ENCODE peak calls at places on chromosomes 16 and 17, in nine cellular contexts. Y is right cardiac atrium, D is iPS DF 6.9, C is pancreas, H is tibial artery, S is heart left ventricle, T is cardiac muscle cell, W is heart right ventricle, X is psoas muscle. M is an unnamed sample.

GRCh38 chr17:32483451-32484019 is 3.3 kb upstream of the CDK5R1 start:
- DNase-seq in W (peak), Y (peak), X (peak), T (peak), H (peak), C (no peak), D (no peak), S (peak), M (peak)

GRCh38 chr16:56860226-56861020 is 4.6 kb upstream of the SLC12A3 start:
- DNase-seq in H (no peak), W (no peak), T (peak), Y (no peak), X (no peak), C (no peak), S (peak), D (no peak), M (no peak)

GRCh38 chr17:234163-235047 is 53.0 kb upstream of the DOC2B start:
- DNase-seq in W (peak), T (no peak), D (no peak), Y (peak), X (no peak), H (peak), S (peak), C (peak), M (no peak)

GRCh38 chr17:49224198-49224996 is 6.2 kb downstream of the PHOSPHO1 start:
- DNase-seq in S (peak), D (no peak), X (peak), T (no peak), H (no peak), Y (peak), C (peak), W (no peak), M (no peak)

GRCh38 chr16:69073181-69073669 is 32.2 kb upstream of the HAS3 start:
- DNase-seq in H (no peak), C (no peak), T (peak), S (no peak), D (no peak), X (no peak), W (no peak), Y (no peak), M (peak)

GRCh38 chr17:42997984-42998938 is at the start of gene RPL27:
- DNase-seq in Y (peak), H (peak), C (peak), D (peak), X (peak), W (peak), T (peak), S (peak), M (peak)

GRCh38 chr17:40021471-40021961 is 6.3 kb downstream of the CSF3 start:
- DNase-seq in T (peak), H (peak), W (no peak), D (no peak), C (no peak), S (peak), Y (no peak), X (peak), M (peak)

GRCh38 chr16:8370374-8371015 is 219.8 kb downstream of the TMEM114 start:
- DNase-seq in X (no peak), Y (no peak), H (no peak), D (no peak), T (no peak), S (no peak), W (no peak), C (no peak), M (peak)

GRCh38 chr16:900211-900610 is 70.6 kb downstream of the LMF1 start:
- DNase-seq in W (no peak), H (no peak), X (no peak), T (no peak), S (peak), Y (no peak), C (no peak), D (no peak), M (no peak)

GRCh38 chr16:13234999-13235398 is 333.6 kb downstream of the SHISA9 start:
- DNase-seq in H (no peak), T (no peak), Y (no peak), W (no peak), X (no peak), S (no peak), C (peak), D (no peak), M (no peak)

GRCh38 chr17:65586899-65587298 is 25.5 kb upstream of the AXIN2 start:
- DNase-seq in W (no peak), H (no peak), C (no peak), D (no peak), S (no peak), X (no peak), T (no peak), Y (no peak), M (no peak)

GRCh38 chr17:3990391-3991127 is 26.3 kb upstream of the ATP2A3 start:
- DNase-seq in Y (peak), H (peak), W (no peak), T (no peak), X (no peak), D (no peak), C (no peak), S (no peak), M (peak)

GRCh38 chr16:24863582-24864437 is 18.0 kb downstream of the SLC5A11 start:
- DNase-seq in Y (no peak), H (no peak), X (no peak), C (no peak), D (no peak), T (no peak), W (no peak), S (no peak), M (no peak)

GRCh38 chr16:30567991-30568638 is 3.4 kb downstream of the ZNF688 start:
- DNase-seq in S (no peak), Y (no peak), D (no peak), H (no peak), C (no peak), W (no peak), T (peak), X (no peak), M (peak)

GRCh38 chr17:79923974-79924638 is 84.9 kb upstream of the CBX4 start:
- DNase-seq in Y (peak), W (no peak), T (peak), S (no peak), D (peak), C (no peak), H (no peak), X (no peak), M (no peak)

GRCh38 chr17:79624658-79625478 is 14.0 kb upstream of the RBFOX3 start:
- DNase-seq in Y (no peak), C (no peak), T (no peak), H (peak), S (no peak), D (no peak), X (no peak), W (peak), M (no peak)

GRCh38 chr16:80065565-80065964 is 465.0 kb upstream of the MAF start:
- DNase-seq in Y (no peak), X (no peak), H (no peak), W (no peak), D (no peak), C (no peak), T (no peak), S (no peak), M (peak)

GRCh38 chr17:72611172-72611571 is 481.3 kb downstream of the SLC39A11 start:
- DNase-seq in T (no peak), Y (no peak), S (no peak), C (no peak), D (no peak), W (no peak), X (no peak), H (no peak), M (no peak)

GRCh38 chr17:48553837-48554236 is 8.9 kb upstream of the HOXB2 start:
- DNase-seq in T (no peak), D (no peak), C (no peak), W (no peak), Y (no peak), X (no peak), H (no peak), S (no peak), M (no peak)

GRCh38 chr17:74042744-74043486 is 160.6 kb upstream of the RPL38 start:
- DNase-seq in T (peak), Y (no peak), W (no peak), D (no peak), X (peak), S (no peak), C (no peak), H (peak), M (peak)

GRCh38 chr17:58310511-58311428 is 17.8 kb downstream of the TSPOAP1 start:
- DNase-seq in Y (peak), T (no peak), X (no peak), H (peak), W (no peak), C (peak), D (no peak), S (no peak), M (no peak)

GRCh38 chr17:41588126-41588810 is 1.6 kb upstream of the KRT14 start:
- DNase-seq in H (no peak), X (no peak), C (no peak), W (no peak), T (no peak), D (no peak), Y (no peak), S (no peak), M (peak)

GRCh38 chr16:84618428-84619102 is 687 bp upstream of the COTL1 start:
- DNase-seq in S (peak), Y (peak), W (no peak), H (no peak), T (peak), D (no peak), X (peak), C (no peak), M (peak)

GRCh38 chr16:27748868-27749546 is 199.1 kb downstream of the KATNIP start:
- DNase-seq in T (peak), W (peak), D (peak), C (no peak), S (peak), X (no peak), Y (peak), H (peak), M (peak)

GRCh38 chr16:50038756-50039529 is 13.9 kb downstream of the CNEP1R1 start:
- DNase-seq in X (peak), S (no peak), Y (peak), D (no peak), H (peak), C (no peak), T (peak), W (peak), M (no peak)

GRCh38 chr17:81322271-81323082 is 27.4 kb upstream of the SLC38A10 start:
- DNase-seq in Y (no peak), C (peak), W (no peak), D (no peak), H (no peak), X (no peak), S (no peak), T (no peak), M (no peak)

GRCh38 chr17:40651939-40652338 is 4.3 kb upstream of the SMARCE1 start:
- DNase-seq in S (no peak), T (no peak), Y (no peak), D (no peak), H (no peak), X (no peak), W (no peak), C (no peak), M (no peak)

GRCh38 chr17:50206604-50207293 is 5.3 kb upstream of the COL1A1 start:
- DNase-seq in S (no peak), T (peak), Y (peak), X (peak), W (no peak), D (no peak), H (peak), C (no peak), M (no peak)

GRCh38 chr17:5580974-5581373 is 3.3 kb downstream of the NLRP1 start:
- DNase-seq in Y (no peak), X (no peak), S (no peak), H (no peak), C (no peak), D (no peak), T (no peak), W (no peak), M (no peak)

GRCh38 chr17:16378631-16379282 is 2.1 kb upstream of the UBB start:
- DNase-seq in Y (no peak), W (no peak), X (no peak), C (no peak), D (no peak), T (no peak), H (no peak), S (no peak), M (peak)

GRCh38 chr17:75263051-75263450 is 1.4 kb downstream of the MRPS7 start:
- DNase-seq in D (no peak), S (no peak), C (no peak), Y (peak), X (no peak), W (no peak), T (no peak), H (no peak), M (no peak)

GRCh38 chr17:7307686-7308624 is 527 bp downstream of the EIF5A start:
- DNase-seq in W (no peak), X (peak), S (peak), C (peak), D (no peak), Y (peak), T (peak), H (no peak), M (peak)

GRCh38 chr16:12763517-12763916 is 40.2 kb downstream of the CPPED1 start:
- DNase-seq in C (no peak), D (no peak), W (no peak), H (no peak), S (no peak), Y (no peak), X (no peak), T (peak), M (no peak)

GRCh38 chr16:15553313-15554088 is 89.5 kb downstream of the MARF1 start:
- DNase-seq in T (no peak), H (no peak), S (no peak), X (no peak), W (no peak), C (no peak), D (no peak), Y (no peak), M (no peak)

GRCh38 chr16:67842509-67843342 is 606 bp downstream of the THAP11 start:
- DNase-seq in W (peak), D (no peak), X (peak), C (peak), Y (peak), S (peak), T (peak), H (peak), M (peak)
- H3K27ac ChIP-seq in W (peak), D (no peak), X (peak), C (peak), Y (peak), S (peak), T (peak), H (peak), M (peak)

DNA sequence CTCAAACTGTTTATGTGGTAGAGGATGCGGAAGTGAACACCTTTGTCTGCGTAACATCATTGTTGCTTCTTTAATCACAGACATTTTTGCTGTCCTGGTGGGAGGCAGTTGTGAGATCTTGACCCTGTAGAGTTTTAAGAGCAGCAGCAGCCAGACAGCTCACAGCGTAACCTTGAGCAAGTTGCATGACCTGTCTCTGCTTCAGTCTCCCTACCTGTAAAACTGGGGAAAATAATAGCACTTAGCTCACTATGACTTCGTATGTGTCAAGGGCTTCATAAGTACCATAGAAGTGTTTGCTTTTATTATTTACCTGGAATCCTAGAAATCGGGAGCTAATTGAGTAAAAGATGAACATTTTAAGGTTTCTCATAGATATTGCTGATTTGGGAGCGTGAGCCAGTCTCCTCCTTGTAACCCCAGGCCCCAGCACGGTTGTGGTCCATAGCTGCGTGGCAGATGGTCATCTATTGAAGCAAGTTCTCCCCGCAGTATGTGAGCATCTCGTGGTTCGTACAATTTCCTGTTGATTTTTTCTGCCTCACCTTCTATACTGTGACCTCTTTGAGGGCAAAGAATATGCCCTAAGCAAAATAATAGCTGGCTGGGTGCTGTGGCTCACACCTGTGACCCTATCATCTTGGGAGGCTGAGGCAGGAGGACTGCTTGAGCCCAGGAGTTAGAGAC is 34.4 kb downstream of the GPRC5B start:
- DNase-seq in W (no peak), C (no peak), Y (no peak), D (no peak), H (no peak), X (no peak), S (no peak), T (no peak), M (no peak)
- H3K27ac ChIP-seq in W (no peak), C (no peak), Y (no peak), D (no peak), H (no peak), X (no peak), S (peak), T (no peak), M (no peak)

DNA sequence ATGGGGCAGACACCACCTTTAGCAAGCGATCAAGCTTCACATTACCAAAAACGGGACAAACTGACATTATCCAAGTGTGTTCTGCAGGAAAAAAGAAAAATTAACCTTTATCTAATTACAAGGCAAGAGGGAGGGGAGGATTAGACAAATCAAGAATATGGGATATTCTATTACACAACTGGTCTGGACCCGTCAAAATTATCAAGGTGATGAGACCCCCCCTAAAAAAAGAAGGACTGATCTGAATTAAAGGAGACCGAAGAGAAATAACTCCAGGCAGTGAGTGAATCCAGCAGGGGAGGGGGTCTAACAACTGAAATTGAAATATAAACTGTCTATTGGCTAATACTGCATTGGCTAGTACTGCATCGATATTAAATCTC is 424 bp upstream of the NUBP1 start:
- DNase-seq in D (no peak), Y (no peak), H (no peak), W (no peak), S (no peak), C (no peak), T (no peak), X (no peak), M (no peak)
- H3K27ac ChIP-seq in D (no peak), Y (no peak), H (peak), W (peak), S (peak), C (peak), T (peak), X (peak), M (peak)

GRCh38 chr16:86070511-86070910 is 171.5 kb downstream of the IRF8 start:
- DNase-seq in W (no peak), S (no peak), D (no peak), Y (no peak), H (no peak), X (no peak), C (peak), T (no peak), M (no peak)
- H3K27ac ChIP-seq in W (no peak), S (no peak), D (no peak), Y (no peak), H (no peak), X (no peak), C (no peak), T (no peak), M (no peak)

GRCh38 chr16:67449328-67449727 is 18.4 kb downstream of the HSD11B2 start:
- DNase-seq in Y (peak), T (no peak), H (no peak), C (no peak), S (no peak), D (no peak), X (peak), W (peak), M (no peak)
- H3K27ac ChIP-seq in Y (peak), T (no peak), H (no peak), C (peak), S (peak), D (no peak), X (peak), W (no peak), M (no peak)